ENCODE peak calls at places on chromosomes 7 and 10, in five cellular contexts. M is HCT116, D is HepG2, F is astrocyte of the cerebellum, B is fibroblast of pulmonary artery. Y is an unnamed sample.

GRCh38 chr7:39249635-39250034 is 271.9 kb downstream of the POU6F2 start:
- DNase-seq in M (no peak), D (no peak), F (no peak), B (no peak), Y (no peak)

GRCh38 chr10:1374901-1375804 is 319.0 kb downstream of the WDR37 start:
- DNase-seq in M (no peak), D (no peak), F (no peak), B (no peak), Y (no peak)

GRCh38 chr7:11709240-11709639 is 122.8 kb downstream of the THSD7A start:
- DNase-seq in M (no peak), D (no peak), F (no peak), B (no peak), Y (no peak)

GRCh38 chr7:2621948-2622640 is 9.7 kb upstream of the TTYH3 start:
- DNase-seq in M (no peak), D (peak), F (no peak), B (peak), Y (peak)

GRCh38 chr10:17428616-17429097 is 25.7 kb downstream of the ST8SIA6 start:
- DNase-seq in M (no peak), D (no peak), F (no peak), B (no peak), Y (no peak)

GRCh38 chr7:55016746-55017090 is 2.1 kb upstream of the EGFR start:
- DNase-seq in M (no peak), D (no peak), F (no peak), B (no peak), Y (no peak)

GRCh38 chr10:83908506-83908905 is 230.8 kb upstream of the GHITM start:
- DNase-seq in M (no peak), D (no peak), F (no peak), B (no peak), Y (no peak)

GRCh38 chr10:111429288-111430028 is 352.6 kb downstream of the ADRA2A start:
- DNase-seq in M (no peak), D (no peak), F (no peak), B (no peak), Y (no peak)

GRCh38 chr7:137081694-137082093 is 213.2 kb downstream of the CHRM2 start:
- DNase-seq in M (no peak), D (no peak), F (peak), B (peak), Y (peak)

GRCh38 chr10:43980715-43981114 is 332.0 kb upstream of the ZNF32 start:
- DNase-seq in M (no peak), D (no peak), F (no peak), B (no peak), Y (no peak)

GRCh38 chr10:132297521-132297920 is 10.2 kb downstream of the STK32C start:
- DNase-seq in M (no peak), D (no peak), F (no peak), B (no peak), Y (no peak)

GRCh38 chr7:17015575-17015974 is 133.8 kb upstream of the AGR3 start:
- DNase-seq in M (no peak), D (peak), F (peak), B (peak), Y (peak)

GRCh38 chr10:117736655-117737054 is 194.1 kb downstream of the EMX2 start:
- DNase-seq in M (peak), D (peak), F (no peak), B (no peak), Y (no peak)

GRCh38 chr7:6413637-6414036 is 34.1 kb downstream of the DAGLB start:
- DNase-seq in M (no peak), D (no peak), F (no peak), B (no peak), Y (no peak)

GRCh38 chr10:88428442-88428841 is 154.7 kb downstream of the RNLS start:
- DNase-seq in M (peak), D (no peak), F (no peak), B (peak), Y (peak)

GRCh38 chr7:35758421-35758820 is 42.4 kb upstream of the SEPTIN7 start:
- DNase-seq in M (no peak), D (peak), F (no peak), B (no peak), Y (no peak)

GRCh38 chr10:91824076-91824475 is 25.9 kb downstream of the TNKS2 start:
- DNase-seq in M (no peak), D (no peak), F (no peak), B (no peak), Y (no peak)

GRCh38 chr10:110010076-110011069 is 2.6 kb downstream of the ADD3 start:
- DNase-seq in M (no peak), D (peak), F (no peak), B (no peak), Y (peak)

GRCh38 chr7:45938626-45939302 is 17.7 kb upstream of the IGFBP3 start:
- DNase-seq in M (no peak), D (peak), F (no peak), B (no peak), Y (no peak)
- TF ChIP-seq CTCF in M (peak), D (peak), F (no peak), B (peak), Y (peak)

DNA sequence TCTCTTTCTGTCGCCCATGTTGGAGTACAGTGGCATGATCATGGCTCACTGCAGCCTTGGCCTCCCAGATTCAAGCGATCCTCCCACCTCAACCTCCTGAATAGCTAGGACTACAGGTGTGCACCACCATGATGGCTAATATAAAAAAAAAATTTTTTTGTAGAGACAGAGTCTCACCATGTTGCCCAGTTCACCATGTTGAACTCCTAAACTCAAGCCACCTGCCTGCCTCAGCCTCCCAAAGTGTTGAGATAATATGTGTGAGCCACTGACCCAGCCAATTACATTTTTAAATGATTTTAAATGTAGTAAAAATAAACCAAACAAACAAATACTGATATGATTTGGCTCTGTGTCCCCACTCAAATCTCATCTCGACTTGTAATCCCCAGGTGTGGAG is 101.7 kb upstream of the LEP start:
- DNase-seq in M (no peak), D (no peak), F (no peak), B (no peak), Y (no peak)
- TF ChIP-seq CTCF in M (no peak), D (no peak), F (no peak), B (no peak), Y (no peak)

GRCh38 chr7:91892821-91893340 is 12.4 kb upstream of the MTERF1 start:
- DNase-seq in M (peak), D (no peak), F (no peak), B (peak), Y (peak)
- TF ChIP-seq CTCF in M (no peak), D (no peak), F (no peak), B (no peak), Y (no peak)

GRCh38 chr10:13956826-13957225 is 370.1 kb downstream of the PRPF18 start:
- DNase-seq in M (no peak), D (peak), F (no peak), B (peak), Y (peak)
- TF ChIP-seq CTCF in M (no peak), D (peak), F (peak), B (peak), Y (peak)

GRCh38 chr10:124669141-124669823 is 74.9 kb downstream of the FAM53B start:
- DNase-seq in M (no peak), D (no peak), F (no peak), B (no peak), Y (no peak)

GRCh38 chr10:124670849-124671248 is 73.3 kb downstream of the FAM53B start:
- DNase-seq in M (no peak), D (no peak), F (no peak), B (no peak), Y (no peak)

GRCh38 chr10:124669824-124670654 is 74.1 kb downstream of the FAM53B start:
- DNase-seq in M (no peak), D (no peak), F (no peak), B (no peak), Y (no peak)

GRCh38 chr10:124672181-124672638 is 72.0 kb downstream of the FAM53B start:
- DNase-seq in M (no peak), D (no peak), F (no peak), B (no peak), Y (no peak)

GRCh38 chr10:124671486-124672075 is 72.6 kb downstream of the FAM53B start:
- DNase-seq in M (peak), D (peak), F (no peak), B (peak), Y (peak)
- TF ChIP-seq CTCF in M (peak), D (no peak), F (peak), B (no peak), Y (no peak)

GRCh38 chr10:130333185-130333584 is 197.0 kb downstream of the GLRX3 start:
- DNase-seq in M (no peak), D (no peak), F (no peak), B (no peak), Y (no peak)
- TF ChIP-seq CTCF in M (no peak), D (no peak), F (no peak), B (no peak), Y (no peak)

DNA sequence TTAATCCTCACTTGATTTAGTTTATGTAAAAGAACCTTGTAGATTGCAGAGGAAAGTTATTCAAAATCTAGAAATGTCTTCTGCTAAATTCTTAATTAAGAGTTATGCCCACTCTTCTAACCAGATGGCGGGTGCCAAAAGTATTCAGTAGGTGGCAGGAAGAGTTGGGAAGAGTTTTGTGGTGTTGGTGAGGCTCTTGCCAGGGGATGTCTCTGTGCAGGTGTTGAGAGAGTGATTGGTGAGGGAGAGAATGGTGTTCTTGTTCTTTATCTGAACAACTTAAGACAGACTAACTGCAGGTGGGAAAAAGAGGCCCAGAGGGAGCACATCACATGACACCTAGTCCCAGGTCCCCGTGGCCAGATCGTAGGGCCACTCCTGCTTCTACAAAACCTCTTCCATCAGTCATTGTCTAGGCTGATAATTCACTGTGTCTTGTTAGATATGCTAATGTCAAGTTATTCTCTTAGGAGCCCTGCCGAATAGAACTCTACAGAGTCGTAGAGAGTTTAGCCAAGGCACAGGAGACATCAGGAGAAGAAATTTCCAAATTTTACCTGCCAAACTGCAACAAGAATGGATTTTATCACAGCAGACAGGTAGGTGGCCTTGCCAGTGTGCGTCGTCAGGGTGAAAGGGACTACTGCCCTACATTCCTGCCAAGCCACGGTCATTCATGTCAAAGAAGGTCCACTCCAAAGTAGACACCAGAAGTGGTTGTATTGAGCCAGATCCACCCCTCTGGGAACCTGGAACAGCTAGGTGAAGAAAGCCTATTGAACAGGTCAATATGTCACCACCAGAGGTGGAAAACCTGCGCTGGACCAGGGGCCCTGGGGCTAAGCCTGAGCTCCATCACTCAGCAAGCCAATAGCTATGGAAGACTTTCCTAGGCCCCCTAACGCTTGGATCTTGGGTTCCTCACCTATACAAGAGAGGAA is 3.4 kb downstream of the IGFBP1 start:
- DNase-seq in M (no peak), D (no peak), F (no peak), B (no peak), Y (no peak)
- TF ChIP-seq CTCF in M (no peak), D (no peak), F (no peak), B (no peak), Y (no peak)

GRCh38 chr7:87505122-87505521 is 29.6 kb upstream of the ABCB4 start:
- DNase-seq in M (no peak), D (no peak), F (no peak), B (no peak), Y (no peak)

GRCh38 chr7:87505557-87506242 is 30.2 kb upstream of the ABCB4 start:
- DNase-seq in M (no peak), D (no peak), F (no peak), B (no peak), Y (no peak)

GRCh38 chr7:87507446-87507845 is 32.0 kb upstream of the ABCB4 start:
- DNase-seq in M (no peak), D (peak), F (no peak), B (no peak), Y (peak)

GRCh38 chr7:87510430-87510875 is 35.0 kb upstream of the ABCB4 start:
- DNase-seq in M (no peak), D (no peak), F (no peak), B (no peak), Y (no peak)

GRCh38 chr7:87506243-87507180 is 31.0 kb upstream of the ABCB4 start:
- DNase-seq in M (peak), D (peak), F (peak), B (peak), Y (peak)
- TF ChIP-seq CTCF in M (peak), D (peak), F (peak), B (peak), Y (peak)

GRCh38 chr7:84757756-84758155 is 429.1 kb downstream of the SEMA3D start:
- DNase-seq in M (no peak), D (no peak), F (no peak), B (no peak), Y (peak)
- TF ChIP-seq CTCF in M (no peak), D (no peak), F (no peak), B (no peak), Y (no peak)